ENCODE peak calls at places on chromosomes 2 and 18, in four cellular contexts. Q is IMR-90, H is mesendoderm, D is H1. Y is an unnamed sample.

GRCh38 chr18:62827397-62827796 is 112.1 kb downstream of the PHLPP1 start:
- DNase-seq in Q (no peak), H (no peak), D (no peak), Y (no peak)

GRCh38 chr2:40458271-40458794 is 6.4 kb upstream of the SLC8A1 start:
- DNase-seq in Q (no peak), H (peak), D (no peak), Y (no peak)

GRCh38 chr2:3451926-3452671 is 67.2 kb downstream of the ADI1 start:
- DNase-seq in Q (no peak), H (peak), D (peak), Y (no peak)

GRCh38 chr2:63819765-63820717 is 21.7 kb upstream of the UGP2 start:
- DNase-seq in Q (peak), H (peak), D (no peak), Y (no peak)

GRCh38 chr18:27863780-27864430 is 313.0 kb downstream of the CDH2 start:
- DNase-seq in Q (no peak), H (no peak), D (no peak), Y (no peak)

GRCh38 chr2:42147641-42148274 is 21.4 kb upstream of the EML4 start:
- DNase-seq in Q (peak), H (no peak), D (no peak), Y (no peak)

GRCh38 chr2:11967946-11968465 is 221.6 kb downstream of the LPIN1 start:
- DNase-seq in Q (peak), H (peak), D (no peak), Y (no peak)

GRCh38 chr2:104857262-104858221 is 3.6 kb downstream of the POU3F3 start:
- DNase-seq in Q (no peak), H (peak), D (peak), Y (peak)

GRCh38 chr2:234257859-234258561 is 207.5 kb downstream of the SPP2 start:
- DNase-seq in Q (peak), H (peak), D (peak), Y (peak)

GRCh38 chr2:16508061-16508851 is 157.4 kb downstream of the CYRIA start:
- DNase-seq in Q (no peak), H (peak), D (peak), Y (peak)

GRCh38 chr2:241762933-241763369 is 13.7 kb upstream of the GAL3ST2 start:
- DNase-seq in Q (no peak), H (no peak), D (peak), Y (peak)

GRCh38 chr2:240466579-240467148 is 31.2 kb downstream of the GPC1 start:
- DNase-seq in Q (no peak), H (no peak), D (peak), Y (peak)

GRCh38 chr2:30665761-30666306 is 141.4 kb downstream of the CAPN13 start:
- DNase-seq in Q (no peak), H (no peak), D (peak), Y (peak)

GRCh38 chr2:211899871-211900482 is 638.6 kb downstream of the ERBB4 start:
- DNase-seq in Q (no peak), H (no peak), D (no peak), Y (no peak)

GRCh38 chr2:183359867-183360266 is 235.6 kb downstream of the NUP35 start:
- DNase-seq in Q (no peak), H (no peak), D (no peak), Y (no peak)

GRCh38 chr2:73776869-73777519 is 2.9 kb downstream of the DUSP11 start:
- DNase-seq in Q (peak), H (no peak), D (no peak), Y (no peak)

GRCh38 chr18:68284236-68284635 is 430.7 kb downstream of the TMX3 start:
- DNase-seq in Q (no peak), H (no peak), D (no peak), Y (no peak)

GRCh38 chr2:18445412-18446320 is 114.8 kb downstream of the RDH14 start:
- DNase-seq in Q (no peak), H (no peak), D (no peak), Y (no peak)

GRCh38 chr2:150174396-150174795 is 313.1 kb downstream of the RND3 start:
- DNase-seq in Q (no peak), H (no peak), D (no peak), Y (no peak)

GRCh38 chr2:188238386-188238785 is 53.3 kb upstream of the GULP1 start:
- DNase-seq in Q (no peak), H (peak), D (no peak), Y (no peak)

GRCh38 chr2:86622409-86622877 is 1.2 kb downstream of the RNF103 start:
- DNase-seq in Q (peak), H (peak), D (peak), Y (no peak)

GRCh38 chr2:45938649-45939511 is 287.4 kb downstream of the PRKCE start:
- DNase-seq in Q (peak), H (peak), D (no peak), Y (peak)

GRCh38 chr2:60837123-60837522 is 44.3 kb upstream of the REL start:
- DNase-seq in Q (no peak), H (no peak), D (no peak), Y (no peak)

GRCh38 chr18:57983472-57983871 is 60.6 kb upstream of the NEDD4L start:
- DNase-seq in Q (no peak), H (no peak), D (no peak), Y (no peak)
- H2BK5ac ChIP-seq in Q (no peak), H (no peak), D (no peak), Y (no peak)

GRCh38 chr18:24633121-24633520 is 172.7 kb downstream of the HRH4 start:
- DNase-seq in Q (peak), H (no peak), D (no peak), Y (no peak)
- H4K5ac ChIP-seq in Q (peak), H (no peak), D (no peak), Y (no peak)

DNA sequence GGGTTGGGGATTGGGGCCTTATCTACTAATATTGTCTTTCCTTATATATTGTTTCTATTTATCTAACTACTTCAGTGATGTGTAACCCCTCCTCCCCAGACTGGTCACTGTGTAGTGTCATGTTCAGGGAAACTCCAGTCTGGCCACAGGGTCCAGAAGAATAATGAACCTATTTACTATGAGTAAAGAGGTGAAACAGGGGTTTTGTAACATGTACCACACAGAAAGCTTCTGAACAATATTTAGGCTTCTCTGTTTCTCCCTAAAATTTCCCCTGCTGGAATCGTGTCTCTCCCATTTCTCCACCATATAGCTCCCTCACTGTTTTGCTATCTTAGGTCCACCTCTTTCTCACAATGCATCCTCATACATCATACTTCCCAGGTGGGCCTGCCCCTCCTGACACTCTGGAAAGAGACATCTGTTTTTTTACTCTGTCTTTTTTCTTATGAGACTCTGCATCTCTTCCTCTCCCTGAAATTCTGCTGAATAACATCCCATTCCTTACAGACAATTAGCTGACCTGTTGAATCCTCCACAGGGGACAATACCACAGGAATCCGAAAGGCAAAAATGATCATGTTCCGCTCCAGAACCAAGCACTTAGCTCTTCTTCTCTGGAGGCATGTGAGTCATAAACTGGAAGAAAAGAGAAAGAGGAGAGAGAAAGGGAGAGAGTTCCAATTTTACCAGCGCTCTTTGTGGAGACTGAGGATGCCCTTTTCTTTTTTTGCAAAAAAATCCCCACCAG is 154.8 kb downstream of the ZEB2 start:
- DNase-seq in Q (peak), H (peak), D (no peak), Y (no peak)
- H2BK5ac ChIP-seq in Q (no peak), H (no peak), D (no peak), Y (no peak)

GRCh38 chr18:47120428-47120827 is 29.9 kb downstream of the HDHD2 start:
- DNase-seq in Q (no peak), H (no peak), D (no peak), Y (no peak)
- H4K5ac ChIP-seq in Q (no peak), H (no peak), D (no peak), Y (no peak)

DNA sequence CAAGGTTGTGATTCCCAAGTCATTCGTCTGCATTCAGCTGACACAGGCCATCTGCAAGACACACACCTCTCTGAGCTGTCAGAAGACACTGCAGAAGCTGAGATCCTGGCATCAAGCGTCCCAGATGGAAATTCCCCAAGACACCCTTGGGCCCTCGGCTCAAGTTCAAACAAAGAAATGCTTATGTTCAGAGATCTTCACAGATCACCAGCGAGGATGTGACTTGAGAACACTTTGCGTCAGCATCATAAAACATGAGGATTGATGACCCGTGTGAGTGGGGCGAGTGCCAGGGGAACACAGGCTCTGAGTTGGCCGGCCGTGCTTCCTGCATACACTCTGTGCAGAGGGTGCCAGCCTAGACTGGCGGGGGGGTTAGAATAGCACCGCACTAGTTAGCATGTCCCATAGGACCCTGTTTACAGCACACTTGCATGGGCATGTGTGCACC is 36.8 kb downstream of the KCNIP3 start:
- DNase-seq in Q (peak), H (no peak), D (no peak), Y (no peak)
- H2BK5ac ChIP-seq in Q (no peak), H (no peak), D (no peak), Y (no peak)

DNA sequence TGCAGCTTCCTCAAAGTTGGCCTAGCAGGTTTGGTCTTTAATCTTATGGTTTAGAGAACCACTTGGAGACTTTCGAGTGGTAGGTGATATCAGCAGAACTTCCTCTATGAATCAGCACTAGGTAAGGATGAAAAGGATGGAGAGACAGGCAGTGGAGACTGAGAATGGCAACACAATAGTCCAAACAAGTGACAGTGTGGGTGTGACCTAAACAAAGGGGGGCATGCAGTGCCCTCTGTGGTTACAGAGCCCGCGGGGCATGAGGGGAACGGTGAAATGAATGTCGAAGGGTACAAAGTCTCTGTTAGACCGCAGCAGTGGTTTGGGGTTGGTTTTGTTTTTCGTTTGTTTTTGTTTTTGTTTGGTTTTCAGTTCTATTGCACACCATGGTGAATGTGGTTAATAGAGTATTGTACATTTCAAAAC is 143.9 kb downstream of the L3MBTL4 start:
- DNase-seq in Q (no peak), H (no peak), D (no peak), Y (no peak)
- H4K5ac ChIP-seq in Q (no peak), H (no peak), D (no peak), Y (no peak)

GRCh38 chr2:20196881-20197204 is 28.1 kb downstream of the SDC1 start:
- DNase-seq in Q (no peak), H (no peak), D (no peak), Y (no peak)

GRCh38 chr2:20199381-20200270 is 25.3 kb downstream of the SDC1 start:
- DNase-seq in Q (no peak), H (no peak), D (no peak), Y (no peak)

GRCh38 chr2:20198796-20199361 is 26.1 kb downstream of the SDC1 start:
- DNase-seq in Q (no peak), H (no peak), D (no peak), Y (no peak)

GRCh38 chr2:20196053-20196880 is 28.7 kb downstream of the SDC1 start:
- DNase-seq in Q (no peak), H (no peak), D (no peak), Y (no peak)

GRCh38 chr2:20198001-20198400 is 26.9 kb downstream of the SDC1 start:
- DNase-seq in Q (no peak), H (no peak), D (no peak), Y (no peak)
- H2BK5ac ChIP-seq in Q (no peak), H (no peak), D (no peak), Y (no peak)

DNA sequence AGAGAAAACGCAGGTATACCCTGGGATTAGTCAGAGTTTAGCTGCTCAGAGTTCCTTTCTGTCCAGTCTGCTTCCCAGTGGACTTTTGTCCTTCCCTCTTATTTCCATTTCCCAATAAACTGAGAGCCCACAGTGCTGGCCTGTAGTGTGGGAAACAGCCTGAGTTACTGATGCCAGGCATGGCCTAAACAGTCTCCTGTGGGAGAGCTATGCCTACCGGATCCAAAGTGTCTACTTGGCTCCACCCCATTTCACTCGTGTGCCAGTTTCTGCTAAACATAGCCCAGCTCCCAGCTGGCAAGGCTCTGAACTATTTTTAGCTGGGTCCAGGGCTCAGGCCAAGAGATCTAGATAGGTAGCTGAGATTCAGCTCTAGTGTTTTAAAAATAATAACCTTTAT is 15.6 kb upstream of the PPP1CB start:
- DNase-seq in Q (no peak), H (no peak), D (no peak), Y (no peak)
- H4K5ac ChIP-seq in Q (no peak), H (no peak), D (no peak), Y (no peak)